ENCODE peak calls at places on chromosomes 6 and 20, in seven cellular contexts. H is germinal center, P is NCI-H345, T is mesothelial cell of epicardium, U is right atrium auricular region, Y is HFF-Myc, S is ACHN. G is an unnamed sample.

GRCh38 chr20:46302119-46302518 is 6.2 kb downstream of the CDH22 start:
- DNase-seq in T (no peak), H (no peak), Y (no peak), U (no peak), S (no peak), P (no peak), G (no peak)

GRCh38 chr6:96157018-96157565 is 141.3 kb downstream of the FUT9 start:
- DNase-seq in H (no peak), T (no peak), P (no peak), Y (no peak), U (no peak), S (peak; percentile 50), G (no peak)

GRCh38 chr6:156262014-156262413 is 515.2 kb upstream of the ARID1B start:
- DNase-seq in U (no peak), H (no peak), Y (no peak), S (no peak), T (no peak), P (peak; percentile 66), G (no peak)

GRCh38 chr6:81340946-81341345 is 411.5 kb downstream of the TENT5A start:
- DNase-seq in H (no peak), Y (no peak), T (no peak), S (no peak), U (no peak), P (no peak), G (no peak)

GRCh38 chr20:58647162-58647813 is 3.8 kb upstream of the STX16 start:
- DNase-seq in S (no peak), U (peak; percentile 9), H (no peak), T (peak; percentile 6), P (no peak), Y (no peak), G (no peak)

GRCh38 chr6:132132420-132132819 is 181.2 kb upstream of the CCN2 start:
- DNase-seq in P (no peak), H (no peak), S (no peak), U (no peak), Y (no peak), T (no peak), G (peak; percentile 90)

GRCh38 chr6:71967436-71967835 is 81.1 kb downstream of the RIMS1 start:
- DNase-seq in S (no peak), T (no peak), U (no peak), Y (no peak), P (no peak), H (no peak), G (no peak)

GRCh38 chr6:27720607-27721580 is 191.3 kb downstream of the OR2B2 start:
- DNase-seq in Y (peak; percentile 40), S (no peak), P (no peak), T (no peak), H (no peak), U (no peak), G (peak; percentile 20)

GRCh38 chr20:11895832-11896484 is 21.7 kb upstream of the BTBD3 start:
- DNase-seq in T (no peak), H (no peak), S (no peak), Y (no peak), P (no peak), U (no peak), G (no peak)

GRCh38 chr20:4891364-4891763 is 109.9 kb downstream of the SLC23A2 start:
- DNase-seq in S (no peak), P (no peak), T (no peak), H (no peak), U (no peak), Y (no peak), G (no peak)

GRCh38 chr20:23082846-23083552 is 3.1 kb downstream of the CD93 start:
- DNase-seq in Y (no peak), H (no peak), U (peak; percentile 79), P (no peak), S (no peak), T (no peak), G (no peak)

GRCh38 chr20:39823239-39823638 is 861.1 kb downstream of the DHX35 start:
- DNase-seq in U (no peak), T (no peak), P (no peak), Y (peak; percentile 11), H (no peak), S (no peak), G (no peak)

GRCh38 chr6:98047881-98048280 is 764.9 kb upstream of the MMS22L start:
- DNase-seq in S (no peak), P (no peak), H (no peak), U (no peak), Y (no peak), T (no peak), G (no peak)

GRCh38 chr20:35598476-35598875 is 17.2 kb upstream of the SPAG4 start:
- DNase-seq in T (no peak), H (no peak), S (no peak), P (no peak), U (no peak), Y (no peak), G (no peak)

GRCh38 chr20:14865731-14866130 is 528.3 kb upstream of the FLRT3 start:
- DNase-seq in S (no peak), H (no peak), Y (no peak), U (no peak), T (no peak), P (no peak), G (no peak)

GRCh38 chr20:62635852-62636251 is 6.5 kb upstream of the SLCO4A1 start:
- DNase-seq in P (no peak), H (no peak), U (no peak), S (no peak), T (no peak), Y (no peak), G (no peak)

GRCh38 chr6:119628691-119629621 is 279.4 kb upstream of the MAN1A1 start:
- DNase-seq in Y (no peak), U (no peak), H (no peak), T (no peak), S (no peak), P (no peak), G (no peak)

GRCh38 chr6:7025861-7026260 is 81.9 kb upstream of the RREB1 start:
- DNase-seq in H (no peak), P (no peak), Y (no peak), T (no peak), S (no peak), U (no peak), G (no peak)

GRCh38 chr6:140380371-140381218 is 1006.1 kb upstream of the CITED2 start:
- DNase-seq in U (no peak), H (no peak), Y (no peak), T (no peak), S (no peak), P (no peak), G (no peak)

GRCh38 chr20:63155266-63156165 is 60.4 kb downstream of the YTHDF1 start:
- DNase-seq in P (no peak), U (no peak), Y (no peak), H (no peak), T (no peak), S (no peak), G (no peak)

GRCh38 chr20:16100767-16101166 is 472.5 kb downstream of the KIF16B start:
- DNase-seq in Y (no peak), P (no peak), H (no peak), U (no peak), S (no peak), T (no peak), G (no peak)

GRCh38 chr20:4813076-4813838 is 91.5 kb downstream of the PRND start:
- DNase-seq in P (no peak), Y (no peak), T (no peak), U (no peak), H (peak; percentile 84), S (no peak), G (no peak)

GRCh38 chr20:54601831-54602515 is 126.6 kb downstream of the DOK5 start:
- DNase-seq in H (no peak), S (no peak), P (no peak), U (no peak), Y (no peak), T (no peak), G (no peak)

GRCh38 chr20:44428174-44429016 is 47.3 kb upstream of the TTPAL start:
- DNase-seq in Y (no peak), S (no peak), T (no peak), P (no peak), H (no peak), U (no peak), G (no peak)

GRCh38 chr6:159789377-159790148 is at the start of gene TCP1:
- DNase-seq in Y (peak; percentile 99), P (peak; percentile 100), S (peak; percentile 99), U (peak; percentile 100), T (peak; percentile 98), H (peak; percentile 94), G (peak; percentile 99)

GRCh38 chr6:3159805-3160781 is 2.7 kb upstream of the TUBB2A start:
- DNase-seq in Y (no peak), H (peak; percentile 25), U (no peak), P (peak; percentile 37), S (no peak), T (no peak), G (no peak)

GRCh38 chr20:4062721-4063606 is 47.6 kb upstream of the RNF24 start:
- DNase-seq in S (no peak), T (no peak), Y (no peak), U (no peak), H (no peak), P (no peak), G (no peak)

GRCh38 chr20:57325632-57326356 is 3.8 kb upstream of the SPO11 start:
- DNase-seq in U (peak; percentile 16), T (no peak), H (no peak), S (no peak), P (no peak), Y (no peak), G (no peak)

GRCh38 chr6:116945809-116946208 is 68.8 kb downstream of the RFX6 start:
- DNase-seq in T (no peak), S (no peak), U (no peak), Y (no peak), P (no peak), H (no peak), G (no peak)

GRCh38 chr6:125793280-125793679 is 2.5 kb downstream of the NCOA7 start:
- DNase-seq in S (no peak), T (no peak), P (no peak), Y (no peak), U (no peak), H (no peak), G (no peak)

GRCh38 chr20:41299899-41300298 is 17.6 kb downstream of the ZHX3 start:
- DNase-seq in T (no peak), H (no peak), Y (no peak), U (no peak), P (no peak), S (no peak), G (no peak)

GRCh38 chr6:73694711-73695411 is 1.1 kb upstream of the CD109 start:
- DNase-seq in T (no peak), P (no peak), Y (no peak), H (no peak), U (no peak), S (peak; percentile 64), G (no peak)